ENCODE peak calls at places on chromosome 7, in eight cellular contexts. X is fibroblast of lung, V is hepatocyte, F is colonic mucosa, N is lower lobe of right lung, L is SK-N-SH, S is heart left ventricle, H is ovary. W is an unnamed sample.

GRCh38 chr7:127474457-127474856 is 81.9 kb upstream of the ZNF800 start:
- DNase-seq in F (no peak), V (no peak), N (no peak), L (no peak), S (no peak), X (no peak), H (no peak), W (no peak)

GRCh38 chr7:81036871-81037270 is 118.0 kb upstream of the SEMA3C start:
- DNase-seq in X (no peak), V (no peak), S (no peak), H (no peak), F (no peak), N (no peak), L (no peak), W (no peak)

GRCh38 chr7:46290374-46291061 is 369.4 kb upstream of the IGFBP3 start:
- DNase-seq in S (no peak), N (no peak), X (no peak), V (no peak), F (no peak), L (no peak), H (no peak), W (no peak)

GRCh38 chr7:98191668-98192431 is 19.4 kb upstream of the BHLHA15 start:
- DNase-seq in N (no peak), H (no peak), S (no peak), L (no peak), F (peak), V (no peak), X (no peak), W (no peak)

GRCh38 chr7:138387755-138388475 is 72.1 kb upstream of the TRIM24 start:
- DNase-seq in X (no peak), F (no peak), N (no peak), V (no peak), S (no peak), H (no peak), L (no peak), W (no peak)

GRCh38 chr7:116277070-116277469 is 66.7 kb downstream of the TES start:
- DNase-seq in H (no peak), X (no peak), S (no peak), F (no peak), N (no peak), L (no peak), V (no peak), W (no peak)

GRCh38 chr7:27442446-27442845 is 199.8 kb downstream of the EVX1 start:
- DNase-seq in X (peak), V (no peak), L (no peak), F (no peak), S (no peak), H (no peak), N (no peak), W (no peak)

GRCh38 chr7:157604661-157605381 is 268.0 kb downstream of the DNAJB6 start:
- DNase-seq in F (no peak), H (no peak), L (no peak), N (no peak), S (peak), X (no peak), V (no peak), W (no peak)

GRCh38 chr7:80255656-80256055 is 121.0 kb downstream of the GNAI1 start:
- DNase-seq in F (no peak), H (no peak), N (no peak), V (no peak), X (no peak), L (no peak), S (no peak), W (no peak)

GRCh38 chr7:91051966-91052365 is 212.3 kb upstream of the FZD1 start:
- DNase-seq in V (no peak), X (no peak), N (no peak), H (no peak), F (no peak), S (no peak), L (no peak), W (no peak)

GRCh38 chr7:92730808-92731207 is 105.6 kb downstream of the CDK6 start:
- DNase-seq in F (no peak), H (no peak), N (no peak), X (no peak), V (no peak), S (no peak), L (no peak), W (no peak)

GRCh38 chr7:95104739-95105138 is 197.3 kb downstream of the PPP1R9A start:
- DNase-seq in V (peak), S (no peak), L (no peak), X (no peak), N (no peak), H (no peak), F (no peak), W (no peak)

GRCh38 chr7:98234429-98235147 is 17.4 kb downstream of the TECPR1 start:
- DNase-seq in X (peak), V (no peak), L (no peak), N (no peak), S (no peak), F (no peak), H (no peak), W (no peak)

GRCh38 chr7:136555933-136556332 is 312.5 kb upstream of the CHRM2 start:
- DNase-seq in H (no peak), N (no peak), L (peak), F (no peak), S (no peak), V (no peak), X (no peak), W (no peak)

GRCh38 chr7:71900556-71900955 is 511.6 kb downstream of the CALN1 start:
- DNase-seq in L (no peak), F (no peak), V (no peak), S (no peak), H (no peak), N (no peak), X (no peak), W (no peak)

GRCh38 chr7:145269418-145270161 is 433.7 kb upstream of the TPK1 start:
- DNase-seq in L (no peak), N (no peak), F (no peak), V (no peak), H (no peak), S (no peak), X (no peak), W (no peak)

GRCh38 chr7:129530881-129531391 is 28.6 kb downstream of the SMKR1 start:
- DNase-seq in N (no peak), L (no peak), V (peak), X (peak), S (no peak), H (no peak), F (no peak), W (no peak)

GRCh38 chr7:85041599-85042216 is 145.1 kb downstream of the SEMA3D start:
- DNase-seq in L (peak), H (peak), V (peak), X (peak), F (peak), N (peak), S (no peak), W (peak)

GRCh38 chr7:5630670-5631069 is 150.8 kb downstream of the RNF216 start:
- DNase-seq in L (no peak), X (no peak), V (no peak), H (no peak), S (peak), F (no peak), N (no peak), W (no peak)

GRCh38 chr7:26197153-26198115 is 3.1 kb downstream of the HNRNPA2B1 start:
- DNase-seq in N (no peak), H (no peak), V (no peak), X (no peak), L (no peak), F (no peak), S (no peak), W (no peak)

GRCh38 chr7:25167262-25167843 is 42.3 kb upstream of the CYCS start:
- DNase-seq in F (peak), H (no peak), X (no peak), N (no peak), L (no peak), S (no peak), V (peak), W (no peak)

GRCh38 chr7:159197066-159197975 is 52.7 kb upstream of the VIPR2 start:
- DNase-seq in X (no peak), N (no peak), L (no peak), S (no peak), V (peak), F (peak), H (no peak), W (no peak)

GRCh38 chr7:111560773-111561658 is 1.3 kb downstream of the IMMP2L start:
- DNase-seq in S (no peak), X (peak), N (no peak), V (peak), H (no peak), L (peak), F (no peak), W (peak)

GRCh38 chr7:117592011-117592635 is 112.3 kb downstream of the CFTR start:
- DNase-seq in F (no peak), H (no peak), L (no peak), S (no peak), V (no peak), X (no peak), N (no peak), W (no peak)

GRCh38 chr7:24336461-24336860 is 52.5 kb downstream of the NPY start:
- DNase-seq in L (no peak), X (no peak), S (no peak), F (no peak), N (no peak), H (no peak), V (peak), W (no peak)

GRCh38 chr7:17062433-17063383 is 180.9 kb upstream of the AGR3 start:
- DNase-seq in S (no peak), H (no peak), F (no peak), L (no peak), N (no peak), V (no peak), X (peak), W (no peak)

GRCh38 chr7:37312608-37313007 is 136.1 kb downstream of the ELMO1 start:
- DNase-seq in N (no peak), F (no peak), S (no peak), H (no peak), X (no peak), L (no peak), V (no peak), W (no peak)

GRCh38 chr7:158029431-158029938 is 558.1 kb downstream of the PTPRN2 start:
- DNase-seq in N (no peak), S (no peak), V (no peak), X (no peak), H (no peak), L (no peak), F (no peak), W (no peak)

GRCh38 chr7:28782362-28782761 is 175.8 kb downstream of the TRIL start:
- DNase-seq in F (no peak), X (no peak), S (no peak), V (no peak), H (no peak), N (no peak), L (no peak), W (no peak)

GRCh38 chr7:38306136-38306535 is 32.7 kb upstream of the TARP start:
- DNase-seq in H (no peak), S (no peak), L (no peak), X (peak), V (no peak), F (no peak), N (no peak), W (no peak)

GRCh38 chr7:106465704-106466468 is 181.1 kb upstream of the NAMPT start:
- DNase-seq in X (peak), H (no peak), N (no peak), F (no peak), S (no peak), V (no peak), L (no peak), W (no peak)

GRCh38 chr7:106466867-106467266 is 182.1 kb upstream of the NAMPT start:
- DNase-seq in H (no peak), S (no peak), L (no peak), X (no peak), N (no peak), F (no peak), V (peak), W (no peak)

GRCh38 chr7:106476751-106477150 is 184.2 kb downstream of the CCDC71L start:
- DNase-seq in S (no peak), V (no peak), X (no peak), N (no peak), H (no peak), F (no peak), L (no peak), W (no peak)

GRCh38 chr7:106471021-106471420 is 186.2 kb upstream of the NAMPT start:
- DNase-seq in S (no peak), X (no peak), F (no peak), H (no peak), L (no peak), V (no peak), N (no peak), W (no peak)

GRCh38 chr7:106471686-106472440 is 187.1 kb upstream of the NAMPT start:
- DNase-seq in N (no peak), L (no peak), V (no peak), H (no peak), S (no peak), F (no peak), X (no peak), W (no peak)
- TF ChIP-seq CTCF in N (no peak), L (no peak), V (no peak), H (no peak), S (no peak), F (no peak), X (no peak), W (no peak)

GRCh38 chr7:121329460-121330052 is 756 bp downstream of the WNT16 start:
- DNase-seq in N (peak), V (peak), S (no peak), X (no peak), L (peak), F (peak), H (peak), W (peak)
- TF ChIP-seq CTCF in N (no peak), V (peak), S (no peak), X (no peak), L (peak), F (no peak), H (no peak), W (peak)

GRCh38 chr7:42272793-42273665 is 36.0 kb upstream of the GLI3 start:
- DNase-seq in V (peak), H (no peak), F (no peak), S (no peak), X (peak), N (no peak), L (no peak), W (no peak)
- TF ChIP-seq CTCF in V (peak), H (no peak), F (no peak), S (peak), X (peak), N (peak), L (peak), W (peak)

DNA sequence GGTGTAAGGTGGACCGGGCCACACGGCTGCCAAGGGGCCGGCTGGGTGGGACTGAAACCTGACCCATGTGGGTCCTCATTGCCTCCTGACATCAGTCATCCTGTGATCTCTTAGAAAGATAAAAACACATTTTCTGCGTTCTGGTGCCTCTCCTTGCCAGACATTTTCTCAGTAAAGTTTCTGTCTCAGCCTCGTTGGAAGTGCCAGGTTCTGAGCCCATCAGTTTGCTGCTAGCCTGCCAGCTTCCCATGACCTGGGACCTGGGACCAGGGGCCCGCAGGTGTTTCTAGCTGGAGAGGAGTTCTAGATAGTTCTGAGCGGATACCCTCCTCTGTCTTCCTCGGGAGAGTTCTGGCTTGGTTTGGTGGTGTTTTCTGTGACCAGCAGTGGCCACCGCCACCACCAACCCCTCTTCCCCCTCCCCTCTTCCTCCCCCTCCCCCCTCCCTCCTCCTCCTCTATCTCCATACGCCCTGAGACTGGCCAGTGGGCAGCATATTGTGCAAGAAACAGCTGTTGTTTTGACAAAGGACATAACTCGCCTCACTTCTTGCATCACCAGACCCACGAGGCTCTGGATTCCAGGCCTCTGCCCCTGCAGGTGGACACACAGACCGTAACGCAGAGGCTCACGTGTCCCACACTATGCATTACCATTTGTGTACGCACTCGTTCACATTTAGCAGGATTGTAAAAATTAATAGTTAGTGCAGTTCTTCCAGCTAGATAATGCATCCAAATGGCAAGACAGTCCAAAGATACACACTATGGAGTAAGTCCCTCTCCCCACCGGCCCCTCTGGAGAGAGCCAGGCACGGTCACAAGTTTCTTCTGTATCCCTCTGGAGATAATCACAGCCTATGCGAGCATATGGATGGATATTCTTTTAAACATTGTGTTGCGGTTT is 94.6 kb downstream of the CUX1 start:
- DNase-seq in L (no peak), F (peak), N (no peak), X (peak), V (peak), S (no peak), H (peak), W (no peak)
- TF ChIP-seq CTCF in L (no peak), F (no peak), N (no peak), X (no peak), V (no peak), S (no peak), H (peak), W (no peak)

DNA sequence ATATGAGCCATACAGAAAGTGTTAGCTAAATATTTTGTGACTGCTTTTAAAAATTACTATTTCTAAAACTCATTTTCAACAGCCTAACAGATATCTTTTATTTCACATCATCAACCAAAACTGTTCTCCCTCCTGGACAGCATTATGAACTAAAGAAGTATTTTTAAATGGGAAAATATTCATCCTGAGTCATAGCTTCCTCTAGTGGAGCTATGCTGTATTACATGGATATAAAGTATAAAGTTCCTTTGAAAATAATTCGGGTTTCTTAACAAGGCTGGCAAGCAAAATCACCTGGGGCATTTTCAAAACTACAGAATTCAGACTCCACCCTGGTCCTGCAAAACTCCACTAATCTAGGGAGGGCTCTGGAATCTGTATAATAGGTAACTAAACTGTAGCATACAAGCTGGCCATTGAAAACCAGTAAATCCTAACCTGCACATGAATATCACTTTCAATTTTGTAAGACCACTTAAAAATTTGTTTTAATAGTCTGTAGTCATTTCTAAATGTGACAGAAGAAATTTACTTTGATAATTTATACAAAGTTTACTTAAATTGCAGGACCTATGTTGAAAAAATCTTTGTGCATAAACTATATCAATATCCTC is 53.5 kb downstream of the SCIN start:
- DNase-seq in X (peak), V (peak), F (no peak), S (no peak), L (peak), N (no peak), H (no peak), W (no peak)
- TF ChIP-seq CTCF in X (peak), V (peak), F (peak), S (peak), L (peak), N (peak), H (no peak), W (peak)

DNA sequence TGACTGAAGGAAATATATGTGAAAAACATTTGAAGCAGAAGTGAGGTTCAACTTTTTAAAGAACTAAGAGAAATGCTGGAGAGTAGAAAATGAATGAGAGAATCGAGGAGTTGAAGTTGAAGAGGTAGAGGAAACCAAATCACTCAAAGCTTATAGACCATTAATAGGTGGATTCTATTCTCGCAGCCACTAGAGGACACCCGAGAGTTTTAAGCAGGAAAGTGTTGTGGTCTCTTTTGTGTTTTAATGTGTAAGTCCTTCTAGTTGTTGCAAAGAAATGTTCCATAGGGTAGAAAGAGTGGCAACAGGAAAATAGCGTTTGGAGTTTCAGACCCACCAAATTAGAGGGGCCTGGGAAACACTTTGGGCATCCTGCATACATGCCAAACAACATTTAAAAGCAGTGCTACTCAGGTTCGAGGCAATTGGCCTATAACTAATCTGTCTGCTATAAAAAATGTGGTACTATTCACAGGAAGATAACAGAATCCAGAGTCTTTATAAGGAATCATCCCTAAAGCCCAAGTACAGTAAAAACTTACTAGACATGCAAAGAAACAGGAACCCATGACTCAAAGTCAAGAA is 75.3 kb upstream of the TAS2R16 start:
- DNase-seq in S (no peak), X (peak), H (no peak), F (no peak), N (no peak), L (peak), V (peak), W (peak)
- TF ChIP-seq CTCF in S (no peak), X (peak), H (no peak), F (no peak), N (no peak), L (peak), V (peak), W (peak)

GRCh38 chr7:141974831-141975230 is 1.3 kb upstream of the TAS2R38 start:
- DNase-seq in F (peak), X (no peak), L (no peak), H (no peak), S (no peak), V (peak), N (no peak), W (no peak)
- TF ChIP-seq CTCF in F (peak), X (no peak), L (peak), H (no peak), S (no peak), V (peak), N (no peak), W (peak)

DNA sequence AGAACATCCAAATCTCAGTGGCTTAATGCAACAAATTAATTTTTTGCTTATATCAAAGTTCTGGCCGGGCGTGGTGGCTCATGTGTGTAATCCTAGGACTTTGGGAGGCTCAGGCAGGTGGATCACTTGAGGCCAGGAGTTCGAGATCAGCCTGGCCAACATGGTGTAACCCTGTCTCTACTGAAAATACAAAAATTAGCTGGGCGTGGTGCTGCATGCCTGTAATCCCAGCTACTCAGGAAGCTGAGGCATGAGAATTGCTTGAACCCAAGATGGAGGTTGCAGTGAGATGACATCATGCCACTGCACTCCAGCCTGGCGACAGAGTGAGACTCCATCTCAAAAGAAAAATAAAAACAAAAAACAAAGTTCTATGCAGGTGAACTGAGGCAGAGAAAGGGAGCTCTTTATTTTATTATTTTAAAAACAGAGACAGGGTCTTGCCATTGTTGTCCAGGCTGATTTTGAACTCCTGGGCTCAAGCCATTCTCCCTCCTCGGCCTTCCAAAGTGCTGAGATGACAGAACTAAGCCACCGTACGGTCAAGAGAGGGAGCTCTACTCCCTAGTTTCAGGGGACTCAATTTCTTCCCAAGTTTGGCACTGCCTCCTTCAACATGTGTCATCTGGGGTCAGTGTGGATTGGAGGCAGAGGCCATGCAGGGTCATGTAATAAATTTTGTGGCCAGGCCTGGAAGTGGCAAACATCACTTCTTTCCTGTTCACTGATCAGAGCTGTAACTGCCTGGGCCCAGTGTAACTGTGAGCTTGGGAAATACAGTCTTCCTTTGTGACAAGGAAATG is 2.4 kb downstream of the ADCK2 start:
- DNase-seq in H (no peak), S (no peak), F (peak), X (peak), L (peak), N (no peak), V (peak), W (no peak)
- TF ChIP-seq CTCF in H (no peak), S (peak), F (no peak), X (peak), L (peak), N (peak), V (peak), W (peak)